ENCODE peak calls at places on chromosomes 7 and 10, in five cellular contexts. S is neuronal stem cell; N is NCI-H1417; A is stimulated activated naive CD8-positive, alpha-beta T cell treated with anti-CD3 and anti-CD28 coated beads, Interleukin-15, Interleukin-2, amounts not matched to agents 100 U/mL and 50 U/mL, for 24 hours; Z is stimulated activated CD4-positive, alpha-beta T cell treated with anti-CD3 and anti-CD28 coated beads, TNF-alpha, amount 100 ng/mL, for 4 hours. E is an unnamed sample.

GRCh38 chr7:106165328-106165727 is 53.2 kb upstream of the SYPL1 start:
- DNase-seq in Z (no peak), N (no peak), A (no peak), S (no peak), E (no peak)

GRCh38 chr10:15852111-15852557 is 8.2 kb downstream of the MINDY3 start:
- DNase-seq in S (no peak), A (no peak), Z (no peak), N (no peak), E (no peak)

GRCh38 chr7:116438274-116438673 is 61.3 kb upstream of the CAV2 start:
- DNase-seq in N (no peak), Z (no peak), A (no peak), S (no peak), E (no peak)

GRCh38 chr7:44755698-44756627 is 7.3 kb downstream of the ZMIZ2 start:
- DNase-seq in S (no peak), N (no peak), A (no peak), Z (no peak), E (no peak)

GRCh38 chr10:69732826-69733150 is 68.9 kb upstream of the COL13A1 start:
- DNase-seq in A (no peak), Z (no peak), N (no peak), S (no peak), E (no peak)

GRCh38 chr7:1422512-1423265 is 36.6 kb downstream of the MICALL2 start:
- DNase-seq in A (no peak), S (no peak), Z (no peak), N (no peak), E (no peak)

GRCh38 chr10:116270691-116271592 is 2.1 kb downstream of the GFRA1 start:
- DNase-seq in S (peak; percentile 40), A (no peak), Z (no peak), N (no peak), E (no peak)

GRCh38 chr7:157004839-157005455 is 5.5 kb downstream of the MNX1 start:
- DNase-seq in N (no peak), A (peak; percentile 15), S (no peak), Z (no peak), E (no peak)

GRCh38 chr7:48250441-48250951 is 79.2 kb downstream of the ABCA13 start:
- DNase-seq in S (no peak), N (no peak), A (no peak), Z (no peak), E (no peak)

GRCh38 chr7:3683886-3684539 is 383.0 kb downstream of the SDK1 start:
- DNase-seq in Z (no peak), N (peak; percentile 69), S (no peak), A (no peak), E (no peak)

GRCh38 chr10:32795598-32796183 is 162.3 kb downstream of the ITGB1 start:
- DNase-seq in Z (no peak), N (peak; percentile 4), A (no peak), S (peak; percentile 14), E (no peak)

GRCh38 chr10:102119417-102120141 is 589 bp downstream of the LDB1 start:
- DNase-seq in S (peak; percentile 48), N (peak; percentile 7), Z (no peak), A (peak; percentile 69), E (no peak)

GRCh38 chr7:26426096-26426495 is 134.4 kb downstream of the SNX10 start:
- DNase-seq in S (no peak), Z (no peak), A (no peak), N (no peak), E (no peak)

GRCh38 chr7:39560398-39560797 is 5.8 kb upstream of the YAE1 start:
- DNase-seq in N (no peak), A (no peak), S (no peak), Z (no peak), E (no peak)

GRCh38 chr7:739455-739963 is 12.4 kb upstream of the PRKAR1B start:
- DNase-seq in Z (no peak), N (no peak), A (no peak), S (no peak), E (no peak)

GRCh38 chr10:114767589-114768393 is 53.8 kb upstream of the FHIP2A start:
- DNase-seq in A (peak; percentile 10), Z (no peak), N (peak; percentile 0), S (no peak), E (no peak)

GRCh38 chr10:29921071-29921446 is 138.3 kb downstream of the JCAD start:
- DNase-seq in S (no peak), Z (no peak), A (no peak), N (no peak), E (no peak)

GRCh38 chr7:81004098-81004497 is 85.2 kb upstream of the SEMA3C start:
- DNase-seq in S (no peak), Z (no peak), A (no peak), N (no peak), E (no peak)

GRCh38 chr7:17965600-17965999 is 25.3 kb upstream of the SNX13 start:
- DNase-seq in S (no peak), A (no peak), N (no peak), Z (no peak), E (no peak)

GRCh38 chr10:112402917-112403316 is 29.0 kb downstream of the ACSL5 start:
- DNase-seq in Z (no peak), S (no peak), A (no peak), N (no peak), E (no peak)

GRCh38 chr10:30709700-30710358 is 80.3 kb upstream of the LYZL2 start:
- DNase-seq in N (no peak), Z (no peak), S (no peak), A (no peak), E (no peak)

GRCh38 chr10:116044722-116045374 is 228.2 kb downstream of the GFRA1 start:
- DNase-seq in Z (no peak), N (no peak), A (no peak), S (no peak), E (no peak)

GRCh38 chr7:139745330-139746143 is 32.3 kb downstream of the HIPK2 start:
- DNase-seq in S (no peak), Z (no peak), A (no peak), N (no peak), E (no peak)

GRCh38 chr7:27636326-27637006 is 26.2 kb downstream of the HIBADH start:
- DNase-seq in S (no peak), N (peak; percentile 83), A (no peak), Z (no peak), E (no peak)

GRCh38 chr7:42262907-42263466 is 26.0 kb upstream of the GLI3 start:
- DNase-seq in N (no peak), S (no peak), Z (no peak), A (no peak), E (no peak)

GRCh38 chr7:116906391-116906790 is 44.0 kb downstream of the CAPZA2 start:
- DNase-seq in S (no peak), A (no peak), Z (no peak), N (no peak), E (no peak)